ENCODE peak calls at places on chromosome X, in five cellular contexts. Y, U, P, W and X are unnamed samples.

GRCh38 chrX:38669425-38669824 is 108.1 kb downstream of the TSPAN7 start:
- DNase-seq in Y (no peak), W (no peak), U (no peak), P (no peak), X (no peak)

GRCh38 chrX:42096262-42096939 is 173.0 kb upstream of the CASK start:
- DNase-seq in Y (no peak), W (peak), U (no peak), P (peak), X (no peak)

GRCh38 chrX:10453945-10454344 is 166.4 kb downstream of the MID1 start:
- DNase-seq in W (no peak), Y (no peak), U (no peak), P (no peak), X (no peak)

GRCh38 chrX:133214316-133214715 is 3.8 kb downstream of the TFDP3 start:
- DNase-seq in W (no peak), P (no peak), Y (no peak), U (no peak), X (no peak)

GRCh38 chrX:3664921-3665320 is 48.5 kb downstream of the PRKX start:
- DNase-seq in P (no peak), U (no peak), Y (no peak), W (no peak), X (no peak)

GRCh38 chrX:149631293-149632165 is at the start of gene TMEM185A:
- DNase-seq in W (no peak), Y (peak), P (no peak), U (peak), X (peak)

GRCh38 chrX:40866878-40867277 is 131.5 kb upstream of the MED14 start:
- DNase-seq in W (no peak), Y (no peak), P (no peak), U (no peak), X (no peak)

GRCh38 chrX:153805436-153805835 is 11.0 kb downstream of the SSR4 start:
- DNase-seq in P (no peak), W (no peak), U (no peak), Y (no peak), X (no peak)

GRCh38 chrX:11784543-11784942 is 26.5 kb downstream of the MSL3 start:
- DNase-seq in W (no peak), U (no peak), P (no peak), Y (no peak), X (no peak)

GRCh38 chrX:31423575-31424284 is 351.9 kb upstream of the FTHL17 start:
- DNase-seq in Y (no peak), P (no peak), U (peak), W (no peak), X (peak)

GRCh38 chrX:21986596-21986995 is 45.5 kb upstream of the PHEX start:
- DNase-seq in Y (no peak), P (no peak), W (no peak), U (no peak), X (no peak)

GRCh38 chrX:40012039-40012799 is 85.5 kb downstream of the BCOR start:
- DNase-seq in P (no peak), U (peak), Y (peak), W (no peak), X (no peak)

GRCh38 chrX:72262077-72262476 is 15.0 kb downstream of the RPS4X start:
- DNase-seq in W (no peak), U (no peak), Y (no peak), P (no peak), X (no peak)

GRCh38 chrX:109841869-109842579 is 109.0 kb upstream of the ACSL4 start:
- DNase-seq in W (no peak), Y (no peak), P (no peak), U (no peak), X (no peak)

GRCh38 chrX:18026171-18026570 is 165.1 kb upstream of the RAI2 start:
- DNase-seq in Y (no peak), U (no peak), P (no peak), W (no peak), X (no peak)

GRCh38 chrX:51144828-51145442 is 187.7 kb upstream of the NUDT10 start:
- DNase-seq in U (peak), Y (peak), P (no peak), W (peak), X (peak)

GRCh38 chrX:617401-617800 is 13.2 kb upstream of the SHOX start:
- DNase-seq in U (no peak), W (no peak), P (no peak), Y (no peak), X (no peak)

GRCh38 chrX:153460826-153461225 is 9.6 kb downstream of the HAUS7 start:
- DNase-seq in P (no peak), W (no peak), U (no peak), Y (peak), X (peak)

GRCh38 chrX:108139303-108139702 is 47.7 kb downstream of the ATG4A start:
- DNase-seq in P (no peak), Y (no peak), W (no peak), U (no peak), X (peak)

GRCh38 chrX:21972721-21973120 is 32.2 kb downstream of the SMS start:
- DNase-seq in Y (no peak), P (no peak), W (no peak), U (no peak), X (peak)

GRCh38 chrX:147079974-147080373 is 265.4 kb upstream of the CXorf51A start:
- DNase-seq in P (no peak), W (no peak), U (no peak), Y (no peak), X (no peak)

GRCh38 chrX:2642791-2643190 is 48.3 kb upstream of the CD99 start:
- DNase-seq in Y (no peak), P (no peak), W (no peak), U (no peak), X (no peak)

GRCh38 chrX:70301716-70302115 is 11.8 kb downstream of the KIF4A start:
- DNase-seq in P (no peak), W (peak), Y (no peak), U (no peak), X (no peak)

GRCh38 chrX:51420610-51421009 is 75.8 kb downstream of the NUDT11 start:
- DNase-seq in Y (no peak), U (peak), P (no peak), W (peak), X (peak)